ENCODE peak calls at places on chromosomes 11 and 22, in six cellular contexts. V is HepG2, Z is GM23338, M is spleen, K is K562, N is suprapubic skin. H is an unnamed sample.

GRCh38 chr22:42376721-42377177 is 55.5 kb downstream of the NFAM1 start:
- DNase-seq in V (no peak), Z (peak; percentile 80), M (peak; percentile 83), K (peak; percentile 37), N (peak; percentile 96), H (no peak)

GRCh38 chr11:45079567-45079942 is 66.9 kb upstream of the PRDM11 start:
- DNase-seq in V (no peak), Z (no peak), M (no peak), K (no peak), N (no peak), H (no peak)

GRCh38 chr11:57514538-57515331 is 767 bp downstream of the SLC43A1 start:
- DNase-seq in V (peak; percentile 46), Z (peak; percentile 80), M (peak; percentile 91), K (peak; percentile 80), N (peak; percentile 71), H (peak; percentile 48)

GRCh38 chr11:57476883-57477506 is 16.7 kb downstream of the RTN4RL2 start:
- DNase-seq in V (no peak), Z (peak; percentile 73), M (peak; percentile 84), K (no peak), N (no peak), H (no peak)

GRCh38 chr11:126336646-126337045 is 18.8 kb upstream of the ST3GAL4 start:
- DNase-seq in V (no peak), Z (peak; percentile 60), M (peak; percentile 79), K (no peak), N (peak; percentile 56), H (no peak)

GRCh38 chr11:416757-417621 is 2.2 kb upstream of the SIGIRR start:
- DNase-seq in V (no peak), Z (peak; percentile 93), M (peak; percentile 93), K (no peak), N (no peak), H (peak; percentile 48)

GRCh38 chr11:95283653-95284052 is 52.7 kb upstream of the SESN3 start:
- DNase-seq in V (no peak), Z (no peak), M (no peak), K (no peak), N (no peak), H (no peak)

GRCh38 chr11:57460756-57461749 is 725 bp downstream of the RTN4RL2 start:
- DNase-seq in V (no peak), Z (peak; percentile 85), M (peak; percentile 82), K (no peak), N (no peak), H (no peak)

GRCh38 chr11:69896250-69896649 is 77.0 kb upstream of the FGF3 start:
- DNase-seq in V (no peak), Z (no peak), M (no peak), K (no peak), N (no peak), H (no peak)

GRCh38 chr11:113690619-113691569 is 15.2 kb downstream of the TMPRSS5 start:
- DNase-seq in V (peak; percentile 13), Z (peak; percentile 83), M (no peak), K (peak; percentile 93), N (no peak), H (no peak)

GRCh38 chr11:44028401-44028800 is 19.4 kb upstream of the ACCSL start:
- DNase-seq in V (no peak), Z (no peak), M (no peak), K (no peak), N (no peak), H (no peak)

GRCh38 chr11:69010361-69010891 is 2.6 kb downstream of the MRGPRF start:
- DNase-seq in V (no peak), Z (no peak), M (peak; percentile 52), K (no peak), N (peak; percentile 74), H (no peak)

GRCh38 chr11:128291835-128292234 is 295.5 kb downstream of the ETS1 start:
- DNase-seq in V (no peak), Z (no peak), M (peak; percentile 84), K (no peak), N (no peak), H (no peak)

GRCh38 chr22:46090051-46090591 is 60.2 kb upstream of the PPARA start:
- DNase-seq in V (no peak), Z (no peak), M (peak; percentile 76), K (no peak), N (peak; percentile 81), H (no peak)

GRCh38 chr11:86676533-86677154 is 4.2 kb upstream of the ME3 start:
- DNase-seq in V (peak; percentile 18), Z (peak; percentile 93), M (no peak), K (peak; percentile 64), N (no peak), H (no peak)

GRCh38 chr22:44406581-44407403 is 91.2 kb downstream of the RTL6 start:
- DNase-seq in V (no peak), Z (peak; percentile 56), M (peak; percentile 43), K (no peak), N (peak; percentile 44), H (no peak)

GRCh38 chr11:69487849-69488542 is 6.5 kb downstream of the LINC01488 start:
- DNase-seq in V (no peak), Z (no peak), M (peak; percentile 48), K (no peak), N (no peak), H (no peak)

GRCh38 chr22:29346659-29347058 is 31.2 kb upstream of the RASL10A start:
- DNase-seq in V (no peak), Z (no peak), M (no peak), K (no peak), N (no peak), H (peak; percentile 86)

GRCh38 chr11:73257342-73258103 is 14.6 kb upstream of the P2RY6 start:
- DNase-seq in V (peak; percentile 39), Z (peak; percentile 33), M (no peak), K (no peak), N (no peak), H (no peak)

GRCh38 chr22:38873469-38874411 is 1.7 kb upstream of the CBX6 start:
- DNase-seq in V (no peak), Z (no peak), M (no peak), K (no peak), N (no peak), H (no peak)

GRCh38 chr11:30002157-30002556 is 14.7 kb downstream of the KCNA4 start:
- DNase-seq in V (no peak), Z (no peak), M (no peak), K (no peak), N (no peak), H (no peak)

DNA sequence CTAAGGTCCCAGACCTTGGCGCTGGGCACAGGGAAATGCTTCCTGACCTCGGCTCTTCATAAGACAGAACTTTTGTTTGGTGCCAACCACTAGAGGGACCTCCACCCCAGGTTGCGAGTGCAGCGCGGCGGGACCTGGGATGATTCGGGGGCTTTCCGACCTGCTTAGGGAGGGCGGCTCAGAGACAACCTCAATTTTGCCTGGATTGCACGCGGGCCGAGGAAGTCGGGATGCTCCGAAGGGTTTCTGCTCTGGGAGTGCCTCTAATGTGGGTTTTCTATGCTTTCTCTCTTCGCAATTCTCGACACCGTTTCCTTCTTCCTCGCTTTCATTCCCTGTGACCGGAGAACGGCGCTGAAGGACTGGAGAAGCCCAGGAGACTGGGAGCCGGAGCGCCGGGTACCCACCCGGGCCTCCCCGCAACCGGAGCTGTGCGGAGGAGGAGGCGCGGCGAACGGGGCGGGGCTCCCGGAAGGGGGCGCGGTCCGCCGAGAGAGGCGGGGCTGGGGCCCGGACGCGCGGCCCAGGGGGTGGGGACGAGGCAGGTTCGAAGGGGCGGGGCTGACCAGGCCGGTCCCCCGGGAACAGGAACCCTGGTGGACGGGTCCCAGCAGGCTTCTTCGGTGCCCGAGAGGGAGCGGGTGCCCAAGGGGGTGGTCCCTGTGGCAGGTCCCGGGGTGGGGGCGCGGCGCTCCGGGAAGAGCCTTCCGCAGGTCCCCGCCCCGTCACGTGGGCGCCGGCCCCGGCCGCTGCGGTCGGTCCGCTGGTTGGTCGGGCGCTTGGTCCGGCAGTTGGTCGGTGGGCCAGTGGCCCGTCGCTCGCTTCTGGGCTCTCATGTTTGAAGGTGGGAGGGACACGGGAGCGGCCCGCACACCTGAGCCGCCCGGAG is at the start of gene PPFIBP2:
- DNase-seq in V (peak; percentile 58), Z (peak; percentile 89), M (peak; percentile 97), K (peak; percentile 94), N (peak; percentile 92), H (peak; percentile 94)
- TF ChIP-seq POLR2AphosphoS5 in V (no peak), Z (peak; percentile 23), M (peak; percentile 76), K (no peak), N (no peak), H (peak; percentile 36)

GRCh38 chr22:48089601-48090331 is 1327.3 kb downstream of the TBC1D22A start:
- DNase-seq in V (no peak), Z (no peak), M (peak; percentile 79), K (peak; percentile 25), N (peak; percentile 86), H (peak; percentile 68)
- TF ChIP-seq POLR2AphosphoS5 in V (no peak), Z (no peak), M (no peak), K (no peak), N (no peak), H (peak; percentile 80)

GRCh38 chr11:61966673-61967176 is 709 bp downstream of the FTH1 start:
- DNase-seq in V (no peak), Z (peak; percentile 30), M (peak; percentile 85), K (peak; percentile 81), N (peak; percentile 73), H (no peak)
- TF ChIP-seq POLR2AphosphoS5 in V (no peak), Z (no peak), M (peak; percentile 73), K (peak; percentile 93), N (no peak), H (no peak)

DNA sequence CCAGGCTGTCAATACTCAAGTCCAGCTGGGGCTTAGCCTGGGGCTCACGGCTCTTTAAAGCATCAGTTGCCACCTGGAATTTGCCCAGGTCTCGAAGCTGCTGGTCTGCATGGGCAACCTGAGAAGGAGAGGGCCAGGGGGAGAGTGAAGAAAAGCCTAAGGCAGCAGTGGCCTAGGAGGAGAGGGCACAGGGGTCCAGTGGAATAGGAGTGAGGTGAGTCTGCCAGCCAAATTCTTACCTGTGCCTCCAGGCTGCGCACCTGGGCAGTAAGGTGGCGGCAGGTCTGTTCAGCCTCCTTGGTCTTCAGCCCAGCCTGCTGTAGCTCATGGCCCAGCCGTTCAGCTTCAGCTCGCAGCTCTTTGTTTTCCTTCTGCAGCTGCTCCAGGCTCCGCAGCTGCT is 10.0 kb downstream of the IL18BP start:
- DNase-seq in V (no peak), Z (no peak), M (no peak), K (no peak), N (no peak), H (no peak)
- TF ChIP-seq POLR2AphosphoS5 in V (no peak), Z (no peak), M (no peak), K (no peak), N (no peak), H (no peak)

GRCh38 chr22:31768422-31769059 is 14.7 kb downstream of the DEPDC5 start:
- DNase-seq in V (no peak), Z (no peak), M (no peak), K (no peak), N (no peak), H (no peak)
- TF ChIP-seq POLR2AphosphoS5 in V (no peak), Z (no peak), M (no peak), K (no peak), N (no peak), H (no peak)

GRCh38 chr11:76788661-76789442 is 5.7 kb downstream of the TSKU start:
- DNase-seq in V (peak; percentile 66), Z (no peak), M (peak; percentile 45), K (no peak), N (peak; percentile 82), H (peak; percentile 93)
- TF ChIP-seq POLR2AphosphoS5 in V (no peak), Z (no peak), M (no peak), K (no peak), N (no peak), H (peak; percentile 90)

GRCh38 chr11:62595124-62595523 is 3.8 kb upstream of the TUT1 start:
- DNase-seq in V (no peak), Z (no peak), M (no peak), K (no peak), N (no peak), H (no peak)
- TF ChIP-seq POLR2AphosphoS5 in V (no peak), Z (no peak), M (no peak), K (no peak), N (no peak), H (no peak)

GRCh38 chr11:13338437-13339069 is 61.0 kb downstream of the BMAL1 start:
- DNase-seq in V (no peak), Z (no peak), M (no peak), K (peak; percentile 15), N (no peak), H (no peak)
- TF ChIP-seq POLR2AphosphoS5 in V (no peak), Z (no peak), M (no peak), K (no peak), N (no peak), H (no peak)

H was measured in prostate gland.